ENCODE peak calls at places on chromosomes 11 and 22, in nine cellular contexts. One of them, this sample, is unnamed.

GRCh38 chr11:79095424-79095823 is 345.4 kb downstream of the TENM4 start:
- DNase-seq in AG10803: no peak
- DNase-seq in dorsolateral prefrontal cortex: no peak
- DNase-seq in fibroblast of pulmonary artery: no peak
- DNase-seq in BJ: no peak
- DNase-seq in body of pancreas: no peak
- DNase-seq in heart left ventricle: no peak
- DNase-seq in astrocyte of the spinal cord: no peak
- DNase-seq in brain microvascular endothelial cell: no peak
- DNase-seq in this sample: no peak

GRCh38 chr22:49354516-49355205 is 473.0 kb downstream of the BRD1 start:
- DNase-seq in brain microvascular endothelial cell: no peak
- DNase-seq in dorsolateral prefrontal cortex: no peak
- DNase-seq in BJ: no peak
- DNase-seq in AG10803: no peak
- DNase-seq in heart left ventricle: no peak
- DNase-seq in body of pancreas: no peak
- DNase-seq in fibroblast of pulmonary artery: no peak
- DNase-seq in astrocyte of the spinal cord: no peak
- DNase-seq in this sample: no peak

GRCh38 chr11:96426356-96427103 is 36.7 kb downstream of the JRKL start:
- DNase-seq in AG10803: peak; percentile 49
- DNase-seq in body of pancreas: no peak
- DNase-seq in brain microvascular endothelial cell: no peak
- DNase-seq in dorsolateral prefrontal cortex: no peak
- DNase-seq in heart left ventricle: no peak
- DNase-seq in BJ: no peak
- DNase-seq in fibroblast of pulmonary artery: peak; percentile 75
- DNase-seq in astrocyte of the spinal cord: peak; percentile 49
- DNase-seq in this sample: peak; percentile 76

GRCh38 chr11:123239371-123240150 is 44.5 kb upstream of the CLMP start:
- DNase-seq in heart left ventricle: no peak
- DNase-seq in BJ: no peak
- DNase-seq in body of pancreas: no peak
- DNase-seq in dorsolateral prefrontal cortex: no peak
- DNase-seq in fibroblast of pulmonary artery: no peak
- DNase-seq in AG10803: peak; percentile 42
- DNase-seq in brain microvascular endothelial cell: no peak
- DNase-seq in astrocyte of the spinal cord: peak; percentile 33
- DNase-seq in this sample: peak; percentile 43

GRCh38 chr22:24410110-24410856 is 17.1 kb upstream of the ADORA2A start:
- DNase-seq in astrocyte of the spinal cord: peak; percentile 41
- DNase-seq in fibroblast of pulmonary artery: no peak
- DNase-seq in heart left ventricle: no peak
- DNase-seq in AG10803: no peak
- DNase-seq in dorsolateral prefrontal cortex: no peak
- DNase-seq in body of pancreas: no peak
- DNase-seq in brain microvascular endothelial cell: peak; percentile 40
- DNase-seq in BJ: no peak
- DNase-seq in this sample: peak; percentile 57

GRCh38 chr11:134276396-134277175 is 407 bp downstream of the GLB1L3 start:
- DNase-seq in heart left ventricle: no peak
- DNase-seq in AG10803: no peak
- DNase-seq in astrocyte of the spinal cord: no peak
- DNase-seq in dorsolateral prefrontal cortex: no peak
- DNase-seq in BJ: no peak
- DNase-seq in body of pancreas: no peak
- DNase-seq in brain microvascular endothelial cell: no peak
- DNase-seq in fibroblast of pulmonary artery: no peak
- DNase-seq in this sample: no peak

GRCh38 chr22:39808087-39808486 is 85.5 kb downstream of the ENTHD1 start:
- DNase-seq in dorsolateral prefrontal cortex: no peak
- DNase-seq in astrocyte of the spinal cord: no peak
- DNase-seq in fibroblast of pulmonary artery: peak; percentile 16
- DNase-seq in AG10803: no peak
- DNase-seq in brain microvascular endothelial cell: no peak
- DNase-seq in body of pancreas: no peak
- DNase-seq in heart left ventricle: no peak
- DNase-seq in BJ: no peak
- DNase-seq in this sample: peak; percentile 38

GRCh38 chr11:88196393-88196792 is 21.1 kb upstream of the RAB38 start:
- DNase-seq in astrocyte of the spinal cord: no peak
- DNase-seq in dorsolateral prefrontal cortex: no peak
- DNase-seq in brain microvascular endothelial cell: no peak
- DNase-seq in fibroblast of pulmonary artery: no peak
- DNase-seq in body of pancreas: no peak
- DNase-seq in heart left ventricle: no peak
- DNase-seq in BJ: no peak
- DNase-seq in AG10803: no peak
- DNase-seq in this sample: no peak

GRCh38 chr22:29733362-29734322 is 13.8 kb downstream of the CABP7 start:
- DNase-seq in AG10803: no peak
- DNase-seq in body of pancreas: peak; percentile 60
- DNase-seq in BJ: no peak
- DNase-seq in fibroblast of pulmonary artery: no peak
- DNase-seq in heart left ventricle: peak; percentile 64
- DNase-seq in astrocyte of the spinal cord: no peak
- DNase-seq in brain microvascular endothelial cell: no peak
- DNase-seq in dorsolateral prefrontal cortex: no peak
- DNase-seq in this sample: peak; percentile 27

GRCh38 chr11:80441821-80442220 is 1001.0 kb upstream of the TENM4 start:
- DNase-seq in fibroblast of pulmonary artery: peak; percentile 5
- DNase-seq in astrocyte of the spinal cord: peak; percentile 45
- DNase-seq in dorsolateral prefrontal cortex: no peak
- DNase-seq in brain microvascular endothelial cell: peak; percentile 43
- DNase-seq in BJ: no peak
- DNase-seq in body of pancreas: no peak
- DNase-seq in heart left ventricle: no peak
- DNase-seq in AG10803: no peak
- DNase-seq in this sample: no peak

GRCh38 chr11:81005595-81005994 is 1564.8 kb upstream of the TENM4 start:
- DNase-seq in heart left ventricle: no peak
- DNase-seq in astrocyte of the spinal cord: peak; percentile 92
- DNase-seq in dorsolateral prefrontal cortex: no peak
- DNase-seq in body of pancreas: no peak
- DNase-seq in AG10803: peak; percentile 74
- DNase-seq in BJ: peak; percentile 11
- DNase-seq in brain microvascular endothelial cell: peak; percentile 86
- DNase-seq in fibroblast of pulmonary artery: peak; percentile 76
- DNase-seq in this sample: peak; percentile 65

GRCh38 chr11:62552465-62552782 is 5.8 kb upstream of the AHNAK start:
- DNase-seq in brain microvascular endothelial cell: no peak
- DNase-seq in body of pancreas: no peak
- DNase-seq in heart left ventricle: no peak
- DNase-seq in astrocyte of the spinal cord: no peak
- DNase-seq in BJ: no peak
- DNase-seq in dorsolateral prefrontal cortex: no peak
- DNase-seq in fibroblast of pulmonary artery: no peak
- DNase-seq in AG10803: peak; percentile 69
- DNase-seq in this sample: peak; percentile 86

GRCh38 chr11:12042215-12042676 is 33.8 kb upstream of the DKK3 start:
- DNase-seq in fibroblast of pulmonary artery: peak; percentile 94
- DNase-seq in dorsolateral prefrontal cortex: no peak
- DNase-seq in astrocyte of the spinal cord: peak; percentile 93
- DNase-seq in brain microvascular endothelial cell: peak; percentile 94
- DNase-seq in BJ: peak; percentile 95
- DNase-seq in AG10803: peak; percentile 99
- DNase-seq in body of pancreas: no peak
- DNase-seq in heart left ventricle: no peak
- DNase-seq in this sample: peak; percentile 87

GRCh38 chr11:57248780-57249383 is 11.8 kb upstream of the APLNR start:
- DNase-seq in fibroblast of pulmonary artery: peak; percentile 78
- DNase-seq in brain microvascular endothelial cell: peak; percentile 77
- DNase-seq in AG10803: peak; percentile 69
- DNase-seq in astrocyte of the spinal cord: peak; percentile 54
- DNase-seq in heart left ventricle: peak; percentile 71
- DNase-seq in body of pancreas: peak; percentile 52
- DNase-seq in dorsolateral prefrontal cortex: peak; percentile 36
- DNase-seq in BJ: no peak
- DNase-seq in this sample: peak; percentile 89

GRCh38 chr22:27258773-27259172 is 542.8 kb downstream of the MN1 start:
- DNase-seq in dorsolateral prefrontal cortex: no peak
- DNase-seq in astrocyte of the spinal cord: no peak
- DNase-seq in BJ: no peak
- DNase-seq in brain microvascular endothelial cell: no peak
- DNase-seq in fibroblast of pulmonary artery: no peak
- DNase-seq in heart left ventricle: no peak
- DNase-seq in AG10803: no peak
- DNase-seq in body of pancreas: no peak
- DNase-seq in this sample: no peak

GRCh38 chr22:27255580-27255979 is 546.0 kb downstream of the MN1 start:
- DNase-seq in dorsolateral prefrontal cortex: no peak
- DNase-seq in fibroblast of pulmonary artery: no peak
- DNase-seq in brain microvascular endothelial cell: no peak
- DNase-seq in BJ: no peak
- DNase-seq in body of pancreas: no peak
- DNase-seq in astrocyte of the spinal cord: no peak
- DNase-seq in heart left ventricle: no peak
- DNase-seq in AG10803: no peak
- DNase-seq in this sample: no peak

GRCh38 chr22:27259390-27259789 is 542.2 kb downstream of the MN1 start:
- DNase-seq in astrocyte of the spinal cord: no peak
- DNase-seq in heart left ventricle: no peak
- DNase-seq in BJ: no peak
- DNase-seq in fibroblast of pulmonary artery: no peak
- DNase-seq in dorsolateral prefrontal cortex: no peak
- DNase-seq in AG10803: no peak
- DNase-seq in brain microvascular endothelial cell: no peak
- DNase-seq in body of pancreas: no peak
- DNase-seq in this sample: no peak

GRCh38 chr22:27260087-27260730 is 541.3 kb downstream of the MN1 start:
- DNase-seq in dorsolateral prefrontal cortex: no peak
- DNase-seq in body of pancreas: no peak
- DNase-seq in heart left ventricle: no peak
- DNase-seq in BJ: no peak
- DNase-seq in astrocyte of the spinal cord: no peak
- DNase-seq in brain microvascular endothelial cell: no peak
- DNase-seq in fibroblast of pulmonary artery: no peak
- DNase-seq in AG10803: no peak
- DNase-seq in this sample: no peak

DNA sequence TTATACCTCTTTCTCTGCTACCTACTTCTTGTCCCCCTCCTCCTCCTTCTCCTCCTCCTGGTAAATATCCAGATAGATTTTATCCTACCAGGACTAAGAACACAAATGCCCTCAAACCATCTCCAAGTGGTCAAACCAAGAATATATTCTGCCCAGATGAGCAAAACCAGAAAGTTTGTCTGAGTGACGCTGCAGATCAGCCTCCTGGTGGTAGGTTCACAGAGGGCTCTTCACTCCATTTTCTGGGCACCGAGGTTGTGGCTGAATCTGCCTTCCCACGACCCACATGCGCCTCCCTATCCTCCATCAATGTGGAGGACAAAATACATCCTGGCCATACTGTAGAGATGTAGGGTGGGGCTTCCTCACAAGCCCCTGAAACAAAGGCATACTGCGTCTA is 543.6 kb downstream of the MN1 start:
- DNase-seq in fibroblast of pulmonary artery: no peak
- DNase-seq in AG10803: no peak
- DNase-seq in dorsolateral prefrontal cortex: no peak
- DNase-seq in brain microvascular endothelial cell: no peak
- DNase-seq in astrocyte of the spinal cord: no peak
- DNase-seq in BJ: no peak
- DNase-seq in body of pancreas: no peak
- DNase-seq in heart left ventricle: no peak
- DNase-seq in this sample: no peak
- TF ChIP-seq CTCF in fibroblast of pulmonary artery: no peak
- TF ChIP-seq CTCF in AG10803: peak; percentile 20
- TF ChIP-seq CTCF in dorsolateral prefrontal cortex: no peak
- TF ChIP-seq CTCF in brain microvascular endothelial cell: peak; percentile 55
- TF ChIP-seq CTCF in astrocyte of the spinal cord: no peak
- TF ChIP-seq CTCF in BJ: peak; percentile 11
- TF ChIP-seq CTCF in body of pancreas: no peak
- TF ChIP-seq CTCF in heart left ventricle: no peak
- TF ChIP-seq CTCF in this sample: no peak

DNA sequence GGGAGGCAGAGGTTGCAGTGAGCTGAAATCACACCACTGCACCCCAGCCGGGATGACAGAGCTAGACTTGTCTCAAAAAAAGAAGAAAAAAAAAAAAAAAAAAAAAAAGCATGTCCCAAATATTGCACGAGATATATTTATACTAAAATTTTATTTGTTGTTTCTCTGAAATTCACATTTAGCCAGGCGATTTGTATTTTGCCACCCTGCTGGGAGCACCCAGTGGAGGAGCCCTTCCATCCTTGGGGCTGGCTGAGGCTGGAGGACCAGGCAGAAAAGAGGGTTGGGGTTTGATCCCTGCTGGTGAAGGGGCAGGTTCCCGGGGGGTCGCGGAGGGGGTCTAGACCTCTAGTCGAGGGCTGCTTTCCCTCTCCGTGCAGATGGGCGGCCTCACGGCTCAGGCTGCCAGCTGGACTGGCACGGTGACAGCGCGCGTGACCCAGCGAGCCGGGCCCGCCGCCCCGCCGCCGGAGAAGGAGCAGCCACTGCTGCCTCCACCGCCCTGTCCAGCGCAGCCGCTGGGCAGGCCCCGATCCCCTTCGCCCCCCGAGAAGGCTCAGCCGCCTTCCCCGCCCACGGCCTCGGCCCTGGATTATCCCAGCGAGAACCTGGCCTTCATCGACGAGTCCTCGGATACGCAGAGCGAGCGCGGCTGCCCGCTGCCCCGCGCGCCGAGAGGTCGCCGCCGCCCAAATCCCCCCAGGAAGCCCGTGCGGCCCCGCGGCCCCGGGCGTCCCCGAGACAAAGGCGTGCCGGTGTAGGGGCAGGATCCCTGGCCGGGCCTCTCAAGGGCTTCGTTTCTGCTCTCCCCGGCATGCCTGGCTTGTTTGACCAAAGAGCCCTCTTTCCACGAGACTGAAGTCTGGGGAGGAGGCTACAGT is 952 bp upstream of the CATSPERZ start:
- DNase-seq in astrocyte of the spinal cord: no peak
- DNase-seq in fibroblast of pulmonary artery: no peak
- DNase-seq in brain microvascular endothelial cell: no peak
- DNase-seq in heart left ventricle: peak; percentile 53
- DNase-seq in dorsolateral prefrontal cortex: peak; percentile 68
- DNase-seq in AG10803: peak; percentile 25
- DNase-seq in BJ: no peak
- DNase-seq in body of pancreas: peak; percentile 59
- DNase-seq in this sample: peak; percentile 34
- H3K4me3 ChIP-seq in astrocyte of the spinal cord: no peak overlapping the region
- H3K4me3 ChIP-seq in fibroblast of pulmonary artery: no peak overlapping the region
- H3K4me3 ChIP-seq in brain microvascular endothelial cell: no peak overlapping the region
- H3K4me3 ChIP-seq in heart left ventricle: peak overlapping the region; percentile 45
- H3K4me3 ChIP-seq in dorsolateral prefrontal cortex: peak overlapping the region; percentile 43
- H3K4me3 ChIP-seq in AG10803: peak overlapping the region; percentile 24
- H3K4me3 ChIP-seq in BJ: no peak overlapping the region
- H3K4me3 ChIP-seq in body of pancreas: no peak overlapping the region
- H3K4me3 ChIP-seq in this sample: no peak overlapping the region

GRCh38 chr11:121437018-121437685 is 15.0 kb upstream of the SORL1 start:
- DNase-seq in dorsolateral prefrontal cortex: no peak
- DNase-seq in BJ: no peak
- DNase-seq in fibroblast of pulmonary artery: peak; percentile 58
- DNase-seq in brain microvascular endothelial cell: no peak
- DNase-seq in body of pancreas: peak; percentile 56
- DNase-seq in AG10803: peak; percentile 34
- DNase-seq in heart left ventricle: no peak
- DNase-seq in astrocyte of the spinal cord: no peak
- DNase-seq in this sample: peak; percentile 17
- TF ChIP-seq CTCF in dorsolateral prefrontal cortex: no peak
- TF ChIP-seq CTCF in BJ: no peak
- TF ChIP-seq CTCF in fibroblast of pulmonary artery: no peak
- TF ChIP-seq CTCF in brain microvascular endothelial cell: no peak
- TF ChIP-seq CTCF in body of pancreas: no peak
- TF ChIP-seq CTCF in AG10803: no peak
- TF ChIP-seq CTCF in heart left ventricle: no peak
- TF ChIP-seq CTCF in astrocyte of the spinal cord: no peak
- TF ChIP-seq CTCF in this sample: no peak

GRCh38 chr11:60455531-60456042 is at the start of gene MS4A1:
- DNase-seq in AG10803: no peak
- DNase-seq in dorsolateral prefrontal cortex: no peak
- DNase-seq in BJ: no peak
- DNase-seq in body of pancreas: no peak
- DNase-seq in astrocyte of the spinal cord: no peak
- DNase-seq in heart left ventricle: no peak
- DNase-seq in brain microvascular endothelial cell: no peak
- DNase-seq in fibroblast of pulmonary artery: no peak
- DNase-seq in this sample: no peak
- H3K4me3 ChIP-seq in AG10803: no peak within 1 kb of the TSS
- H3K4me3 ChIP-seq in dorsolateral prefrontal cortex: no peak within 1 kb of the TSS
- H3K4me3 ChIP-seq in BJ: no peak within 1 kb of the TSS
- H3K4me3 ChIP-seq in body of pancreas: no peak within 1 kb of the TSS
- H3K4me3 ChIP-seq in astrocyte of the spinal cord: no peak within 1 kb of the TSS
- H3K4me3 ChIP-seq in heart left ventricle: no peak within 1 kb of the TSS
- H3K4me3 ChIP-seq in brain microvascular endothelial cell: no peak within 1 kb of the TSS
- H3K4me3 ChIP-seq in fibroblast of pulmonary artery: no peak within 1 kb of the TSS
- H3K4me3 ChIP-seq in this sample: no peak within 1 kb of the TSS